ENCODE peak calls at places on chromosome 17, in five cellular contexts. One of them, this sample, is unnamed. For H3K4me1, the result is how much of the 10 kb centered on the place peaks cover.

GRCh38 chr17:73972056-73972455 is 231.4 kb upstream of the RPL38 start:
- DNase-seq in prostate gland: no peak
- DNase-seq in ascending aorta: no peak
- DNase-seq in testis: no peak
- DNase-seq in heart left ventricle: no peak
- DNase-seq in this sample: no peak

GRCh38 chr17:51684214-51684613 is 423.9 kb downstream of the UTP18 start:
- DNase-seq in prostate gland: no peak
- DNase-seq in ascending aorta: no peak
- DNase-seq in testis: no peak
- DNase-seq in heart left ventricle: no peak
- DNase-seq in this sample: no peak

GRCh38 chr17:78381601-78382168 is 3.2 kb downstream of the PGS1 start:
- DNase-seq in prostate gland: no peak
- DNase-seq in ascending aorta: no peak
- DNase-seq in testis: no peak
- DNase-seq in heart left ventricle: no peak
- DNase-seq in this sample: no peak

GRCh38 chr17:78694805-78695531 is 87.1 kb downstream of the CYTH1 start:
- DNase-seq in prostate gland: no peak
- DNase-seq in ascending aorta: no peak
- DNase-seq in testis: no peak
- DNase-seq in heart left ventricle: no peak
- DNase-seq in this sample: no peak

GRCh38 chr17:65936013-65936412 is 255.9 kb downstream of the CEP112 start:
- DNase-seq in prostate gland: no peak
- DNase-seq in ascending aorta: no peak
- DNase-seq in testis: no peak
- DNase-seq in heart left ventricle: no peak
- DNase-seq in this sample: no peak

GRCh38 chr17:5588584-5588983 is 4.3 kb upstream of the NLRP1 start:
- DNase-seq in prostate gland: no peak
- DNase-seq in ascending aorta: no peak
- DNase-seq in testis: no peak
- DNase-seq in heart left ventricle: no peak
- DNase-seq in this sample: no peak

GRCh38 chr17:54901230-54901847 is 687 bp downstream of the TOM1L1 start:
- DNase-seq in prostate gland: no peak
- DNase-seq in ascending aorta: peak
- DNase-seq in testis: no peak
- DNase-seq in heart left ventricle: no peak
- DNase-seq in this sample: no peak

GRCh38 chr17:57899391-57899790 is 49.5 kb upstream of the MRPS23 start:
- DNase-seq in prostate gland: no peak
- DNase-seq in ascending aorta: no peak
- DNase-seq in testis: no peak
- DNase-seq in heart left ventricle: no peak
- DNase-seq in this sample: no peak

GRCh38 chr17:1607971-1608320 is 20.7 kb downstream of the SLC43A2 start:
- DNase-seq in prostate gland: no peak
- DNase-seq in ascending aorta: no peak
- DNase-seq in testis: no peak
- DNase-seq in heart left ventricle: no peak
- DNase-seq in this sample: no peak

GRCh38 chr17:10022416-10022815 is 117.3 kb upstream of the RCVRN start:
- DNase-seq in prostate gland: no peak
- DNase-seq in ascending aorta: no peak
- DNase-seq in testis: no peak
- DNase-seq in heart left ventricle: peak
- DNase-seq in this sample: no peak

GRCh38 chr17:50559674-50560184 is 786 bp upstream of the CACNA1G start:
- DNase-seq in prostate gland: no peak
- DNase-seq in ascending aorta: peak
- DNase-seq in testis: peak
- DNase-seq in heart left ventricle: no peak
- DNase-seq in this sample: no peak

GRCh38 chr17:42111265-42111636 is 1.3 kb downstream of the DHX58 start:
- DNase-seq in prostate gland: no peak
- DNase-seq in ascending aorta: no peak
- DNase-seq in testis: no peak
- DNase-seq in heart left ventricle: no peak
- DNase-seq in this sample: no peak

GRCh38 chr17:3213587-3213986 is 6.1 kb downstream of the OR1A1 start:
- DNase-seq in prostate gland: no peak
- DNase-seq in ascending aorta: no peak
- DNase-seq in testis: no peak
- DNase-seq in heart left ventricle: no peak
- DNase-seq in this sample: no peak

DNA sequence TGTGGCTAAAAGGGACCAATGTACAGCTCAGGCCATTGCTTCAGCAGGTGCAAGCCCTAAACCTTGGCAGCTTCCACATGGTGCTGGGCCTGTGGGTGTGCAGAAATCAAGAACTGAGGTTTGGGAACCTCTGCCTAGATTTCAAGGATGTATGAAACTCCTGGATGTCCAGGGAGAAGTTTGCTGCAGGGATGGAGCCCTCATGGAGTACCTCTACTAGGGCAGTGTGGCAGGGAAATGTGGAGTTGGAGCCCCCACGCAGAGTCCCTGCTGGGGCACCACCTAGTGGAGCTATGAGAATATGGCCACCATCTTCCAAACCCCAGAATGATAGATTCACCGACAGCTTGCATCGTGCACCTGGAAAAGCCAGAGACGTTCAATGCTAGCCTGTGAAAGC is 13.0 kb downstream of the EFCAB5 start:
- DNase-seq in prostate gland: no peak
- DNase-seq in ascending aorta: no peak
- DNase-seq in testis: no peak
- DNase-seq in heart left ventricle: no peak
- DNase-seq in this sample: no peak
- TF ChIP-seq CTCF in prostate gland: no peak
- TF ChIP-seq CTCF in ascending aorta: no peak
- TF ChIP-seq CTCF in testis: no peak
- TF ChIP-seq CTCF in heart left ventricle: no peak
- TF ChIP-seq CTCF in this sample: no peak

DNA sequence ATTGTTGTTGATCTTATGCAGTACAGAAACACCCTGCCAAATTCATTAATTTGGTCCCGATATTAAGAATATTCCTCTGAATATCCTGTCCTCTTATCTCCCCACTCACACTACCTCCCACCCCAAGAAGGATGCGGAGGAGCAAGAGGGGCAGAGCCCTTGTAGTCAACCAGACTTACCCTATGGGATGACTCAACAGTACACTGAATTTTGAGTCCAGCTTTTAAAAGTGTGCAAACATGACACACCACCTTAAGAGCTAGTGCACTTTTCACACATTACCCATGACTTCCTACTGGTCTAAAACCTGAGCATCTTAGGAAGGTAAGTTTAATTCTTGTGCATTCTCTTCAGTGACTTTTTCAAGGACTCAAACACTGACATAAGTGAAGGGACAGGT is 9.5 kb downstream of the USP22 start:
- DNase-seq in prostate gland: no peak
- DNase-seq in ascending aorta: no peak
- DNase-seq in testis: no peak
- DNase-seq in heart left ventricle: no peak
- DNase-seq in this sample: no peak
- H3K4me1 ChIP-seq in prostate gland: under half
- H3K4me1 ChIP-seq in ascending aorta: half or more
- H3K4me1 ChIP-seq in testis: half or more
- H3K4me1 ChIP-seq in heart left ventricle: under half
- H3K4me1 ChIP-seq in this sample: under half

DNA sequence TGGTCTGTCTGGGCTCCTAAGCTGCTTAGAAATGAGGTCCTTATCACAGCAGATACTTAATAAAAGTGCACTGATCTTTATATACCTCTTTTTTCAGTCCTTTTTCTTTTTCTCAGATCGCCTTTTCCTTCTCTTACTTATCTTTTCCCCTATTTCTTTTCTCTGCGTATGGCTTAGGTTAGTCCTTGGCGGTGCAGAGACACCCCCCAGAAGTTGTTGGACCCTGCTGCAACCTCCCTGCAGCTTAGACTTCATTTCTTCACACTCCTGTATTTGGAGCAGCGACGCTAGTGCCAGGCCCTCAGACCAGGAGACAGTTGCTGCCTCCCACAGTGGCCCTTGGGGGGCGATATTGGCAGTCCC is 67.6 kb downstream of the CENPV start:
- DNase-seq in prostate gland: no peak
- DNase-seq in ascending aorta: no peak
- DNase-seq in testis: no peak
- DNase-seq in heart left ventricle: no peak
- DNase-seq in this sample: no peak
- TF ChIP-seq CTCF in prostate gland: peak
- TF ChIP-seq CTCF in ascending aorta: peak
- TF ChIP-seq CTCF in testis: no peak
- TF ChIP-seq CTCF in heart left ventricle: peak
- TF ChIP-seq CTCF in this sample: no peak

GRCh38 chr17:48444531-48445247 is 14.7 kb upstream of the SKAP1 start:
- DNase-seq in prostate gland: no peak
- DNase-seq in ascending aorta: no peak
- DNase-seq in testis: no peak
- DNase-seq in heart left ventricle: no peak
- DNase-seq in this sample: no peak
- H3K4me1 ChIP-seq in prostate gland: under half
- H3K4me1 ChIP-seq in ascending aorta: under half
- H3K4me1 ChIP-seq in testis: under half
- H3K4me1 ChIP-seq in heart left ventricle: under half
- H3K4me1 ChIP-seq in this sample: under half

DNA sequence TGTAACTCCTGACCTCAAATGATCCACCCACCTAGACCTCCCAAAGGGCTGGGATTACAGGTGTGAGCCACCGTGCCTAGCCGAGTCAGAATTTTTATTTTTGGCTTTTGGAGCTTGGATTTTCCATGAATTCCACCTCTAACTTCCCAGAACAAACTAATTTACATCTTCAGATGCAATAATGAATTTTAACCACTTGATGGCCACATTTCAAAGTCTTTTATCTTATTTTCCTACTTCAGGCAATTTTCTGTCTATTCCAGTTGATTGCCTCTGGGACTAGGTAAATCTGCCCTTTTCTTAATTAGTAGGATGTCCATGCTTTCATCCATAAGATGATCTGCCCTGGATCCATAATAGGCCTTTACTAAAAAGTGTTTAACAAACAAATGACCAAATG is 156.4 kb upstream of the ANKFN1 start:
- DNase-seq in prostate gland: no peak
- DNase-seq in ascending aorta: no peak
- DNase-seq in testis: no peak
- DNase-seq in heart left ventricle: no peak
- DNase-seq in this sample: no peak
- TF ChIP-seq CTCF in prostate gland: peak
- TF ChIP-seq CTCF in ascending aorta: no peak
- TF ChIP-seq CTCF in testis: no peak
- TF ChIP-seq CTCF in heart left ventricle: no peak
- TF ChIP-seq CTCF in this sample: no peak

GRCh38 chr17:17789828-17790672 is 46.7 kb downstream of the SREBF1 start:
- DNase-seq in prostate gland: no peak
- DNase-seq in ascending aorta: no peak
- DNase-seq in testis: no peak
- DNase-seq in heart left ventricle: no peak
- DNase-seq in this sample: no peak
- H3K4me1 ChIP-seq in prostate gland: under half
- H3K4me1 ChIP-seq in ascending aorta: under half
- H3K4me1 ChIP-seq in testis: under half
- H3K4me1 ChIP-seq in heart left ventricle: under half
- H3K4me1 ChIP-seq in this sample: under half

GRCh38 chr17:63954402-63955063 is 18.2 kb downstream of the SCN4A start:
- DNase-seq in prostate gland: no peak
- DNase-seq in ascending aorta: no peak
- DNase-seq in testis: no peak
- DNase-seq in heart left ventricle: no peak
- DNase-seq in this sample: no peak
- TF ChIP-seq CTCF in prostate gland: no peak
- TF ChIP-seq CTCF in ascending aorta: no peak
- TF ChIP-seq CTCF in testis: no peak
- TF ChIP-seq CTCF in heart left ventricle: no peak
- TF ChIP-seq CTCF in this sample: no peak